ENCODE peak calls at places on chromosomes 16 and 17, in nine cellular contexts. R, T, F, W, J, P, A, O and B are unnamed samples. For H3K4me1, the result is how much of the 10 kb centered on the place peaks cover.

GRCh38 chr16:54939537-54940278 is 9.0 kb downstream of the IRX5 start:
- DNase-seq in R (peak), O (no peak), P (no peak), J (no peak), F (no peak), A (no peak), W (no peak), T (no peak), B (no peak)

GRCh38 chr17:57914274-57915147 is 40.7 kb downstream of the CUEDC1 start:
- DNase-seq in F (no peak), W (no peak), A (no peak), T (no peak), P (no peak), O (no peak), R (no peak), J (no peak), B (no peak)

GRCh38 chr16:67029249-67030096 is 524 bp downstream of the CBFB start:
- DNase-seq in T (peak), O (peak), P (no peak), F (peak), R (peak), J (peak), W (peak), A (peak), B (peak)

GRCh38 chr16:6684076-6684673 is 648.5 kb upstream of the RBFOX1 start:
- DNase-seq in R (peak), W (peak), P (no peak), J (no peak), T (no peak), F (no peak), O (peak), A (no peak), B (no peak)

GRCh38 chr16:57167951-57168350 is 17.9 kb downstream of the PSME3IP1 start:
- DNase-seq in T (no peak), A (no peak), R (peak), O (no peak), P (no peak), J (no peak), W (peak), F (no peak), B (peak)

GRCh38 chr16:81497690-81498089 is 53.1 kb downstream of the CMIP start:
- DNase-seq in R (no peak), T (no peak), J (peak), O (no peak), A (no peak), F (no peak), W (no peak), P (no peak), B (peak)

GRCh38 chr16:31333686-31334649 is 21.0 kb upstream of the ITGAX start:
- DNase-seq in O (no peak), A (no peak), R (peak), W (peak), P (no peak), J (no peak), F (no peak), T (no peak), B (peak)

GRCh38 chr17:81509687-81510523 is 2.7 kb downstream of the ACTG1 start:
- DNase-seq in W (peak), R (no peak), F (no peak), A (no peak), J (no peak), P (no peak), O (no peak), T (no peak), B (peak)

GRCh38 chr17:72376486-72377345 is 255.9 kb downstream of the SOX9 start:
- DNase-seq in A (no peak), J (no peak), P (no peak), T (no peak), R (no peak), F (no peak), W (no peak), O (no peak), B (no peak)

GRCh38 chr16:16150878-16151152 is 72.5 kb downstream of the ABCC6 start:
- DNase-seq in F (no peak), W (no peak), R (no peak), P (no peak), O (no peak), J (no peak), T (no peak), A (no peak), B (no peak)

GRCh38 chr17:82808921-82809905 is 30.6 kb downstream of the ZNF750 start:
- DNase-seq in W (peak), O (no peak), T (no peak), R (no peak), F (no peak), P (no peak), J (peak), A (no peak), B (no peak)

GRCh38 chr17:48439875-48440505 is 10.0 kb upstream of the SKAP1 start:
- DNase-seq in R (no peak), P (no peak), W (peak), T (no peak), A (peak), O (no peak), J (no peak), F (no peak), B (peak)

GRCh38 chr16:1546430-1546829 is 13.0 kb downstream of the TMEM204 start:
- DNase-seq in O (no peak), F (no peak), R (no peak), W (no peak), T (no peak), A (no peak), P (no peak), J (no peak), B (no peak)

GRCh38 chr17:948284-948852 is 31.2 kb downstream of the NXN start:
- DNase-seq in T (no peak), R (peak), J (peak), O (no peak), W (no peak), A (no peak), P (no peak), F (no peak), B (no peak)

GRCh38 chr16:65116216-65116615 is 5.6 kb downstream of the CDH11 start:
- DNase-seq in O (no peak), W (no peak), P (no peak), T (no peak), J (no peak), A (no peak), R (no peak), F (no peak), B (no peak)

GRCh38 chr17:29177871-29178749 is 2.1 kb downstream of the MYO18A start:
- DNase-seq in T (no peak), A (no peak), W (no peak), O (peak), F (no peak), J (no peak), P (no peak), R (no peak), B (no peak)
- H3K4me3 ChIP-seq in T (peak), A (no peak), W (no peak), O (no peak), F (peak), J (peak), P (peak), R (peak), B (no peak)

GRCh38 chr17:38910325-38910724 is 15.1 kb upstream of the LASP1NB start:
- DNase-seq in R (no peak), T (no peak), P (no peak), W (no peak), J (peak), O (no peak), A (no peak), F (no peak), B (no peak)

GRCh38 chr17:38911081-38911730 is 14.2 kb upstream of the LASP1NB start:
- DNase-seq in F (no peak), A (no peak), T (no peak), J (peak), W (no peak), P (no peak), O (no peak), R (no peak), B (no peak)

GRCh38 chr17:38906429-38907172 is 18.8 kb upstream of the LASP1NB start:
- DNase-seq in J (peak), T (peak), W (no peak), P (no peak), R (no peak), A (no peak), O (no peak), F (no peak), B (no peak)

GRCh38 chr17:38907930-38908675 is 17.3 kb upstream of the LASP1NB start:
- DNase-seq in T (peak), A (no peak), O (no peak), F (no peak), W (no peak), J (peak), P (no peak), R (no peak), B (no peak)

DNA sequence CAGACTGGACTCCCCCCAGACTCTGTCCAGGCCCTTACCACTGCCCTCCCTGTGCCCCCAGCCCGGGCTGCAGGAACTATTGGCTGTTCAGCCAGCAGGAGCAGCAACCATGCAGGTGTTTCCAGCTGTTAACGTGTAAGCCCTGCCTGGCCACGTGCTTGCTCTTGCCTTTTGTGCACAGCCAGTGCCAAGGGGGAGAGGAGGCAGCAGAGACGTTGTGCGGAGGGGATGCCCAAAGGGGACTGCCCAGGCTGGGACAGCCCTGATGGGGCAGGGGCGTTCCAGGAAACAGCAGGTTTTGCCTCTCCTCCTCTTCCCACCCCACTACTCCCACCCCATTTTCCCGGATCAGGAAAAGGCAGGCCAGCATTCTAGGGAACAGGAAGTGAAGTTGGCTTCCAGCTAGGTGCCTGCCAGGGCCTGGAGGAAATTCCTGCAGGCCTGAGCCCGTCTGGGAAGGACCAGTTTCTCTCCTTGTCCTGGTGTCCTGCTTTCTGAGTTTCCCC is 16.7 kb upstream of the LASP1NB start:
- DNase-seq in J (peak), F (no peak), R (no peak), W (no peak), P (no peak), O (no peak), A (no peak), T (no peak), B (no peak)
- H3K4me1 ChIP-seq in J (under half), F (half or more), R (under half), W (under half), P (half or more), O (half or more), A (under half), T (half or more), B (under half)

GRCh38 chr16:88334517-88335149 is 48.1 kb upstream of the ZNF469 start:
- DNase-seq in J (no peak), P (no peak), W (no peak), T (no peak), R (no peak), O (no peak), A (no peak), F (no peak), B (no peak)

GRCh38 chr16:88330971-88331890 is 51.5 kb upstream of the ZNF469 start:
- DNase-seq in O (no peak), F (no peak), P (no peak), W (no peak), A (no peak), R (no peak), J (no peak), T (no peak), B (no peak)

GRCh38 chr16:88335150-88335685 is 47.5 kb upstream of the ZNF469 start:
- DNase-seq in W (no peak), O (no peak), T (no peak), A (no peak), F (no peak), P (no peak), J (no peak), R (no peak), B (no peak)

GRCh38 chr16:88331989-88332920 is 50.5 kb upstream of the ZNF469 start:
- DNase-seq in O (peak), P (peak), J (peak), A (no peak), W (no peak), R (no peak), F (no peak), T (no peak), B (no peak)

DNA sequence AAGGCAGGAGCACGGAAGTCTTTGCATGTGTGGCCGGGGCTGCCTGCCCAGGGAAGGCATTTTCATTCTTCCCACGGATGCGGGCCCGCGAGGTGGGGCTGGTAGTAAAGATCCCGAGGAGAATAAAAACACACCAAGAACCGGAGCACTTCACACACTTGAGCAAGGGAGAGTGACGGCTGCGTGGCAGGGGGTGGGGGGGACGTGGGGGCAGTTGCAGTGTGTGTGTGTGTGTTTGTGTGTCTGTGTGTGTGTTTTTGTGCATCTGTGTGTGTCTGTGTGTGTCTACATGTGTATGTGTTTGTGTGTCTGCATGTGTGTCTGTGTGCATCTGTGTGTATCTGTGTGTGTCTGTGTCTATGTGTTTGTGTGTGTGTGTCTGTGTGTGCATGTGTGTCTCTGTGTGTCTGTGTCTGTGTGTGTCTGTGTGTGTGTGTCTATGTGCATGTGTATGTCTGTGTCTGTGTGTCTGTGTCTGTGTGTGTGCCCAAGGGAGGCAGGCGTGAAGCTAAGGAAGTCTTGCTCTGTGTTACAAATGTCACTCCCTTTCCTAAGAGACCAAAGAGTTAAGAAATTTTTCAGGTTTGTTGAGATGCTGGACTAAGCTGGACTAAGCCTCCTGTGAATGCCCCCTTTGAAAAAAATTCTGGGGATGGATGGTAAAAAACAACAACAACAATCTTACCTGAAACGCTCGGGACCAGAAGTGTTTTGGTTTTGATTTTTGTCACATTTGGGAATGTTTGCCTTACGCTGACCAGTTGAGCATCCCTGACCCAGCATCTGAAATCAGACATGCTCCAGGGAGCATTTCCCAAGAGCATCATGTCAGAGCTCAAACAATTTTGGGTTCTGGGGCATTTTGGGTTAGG is 48.9 kb upstream of the ZNF469 start:
- DNase-seq in R (no peak), A (no peak), J (no peak), O (no peak), P (no peak), T (no peak), F (no peak), W (no peak), B (no peak)
- H3K4me3 ChIP-seq in R (no peak), A (no peak), J (no peak), O (no peak), P (no peak), T (no peak), F (no peak), W (no peak), B (no peak)

DNA sequence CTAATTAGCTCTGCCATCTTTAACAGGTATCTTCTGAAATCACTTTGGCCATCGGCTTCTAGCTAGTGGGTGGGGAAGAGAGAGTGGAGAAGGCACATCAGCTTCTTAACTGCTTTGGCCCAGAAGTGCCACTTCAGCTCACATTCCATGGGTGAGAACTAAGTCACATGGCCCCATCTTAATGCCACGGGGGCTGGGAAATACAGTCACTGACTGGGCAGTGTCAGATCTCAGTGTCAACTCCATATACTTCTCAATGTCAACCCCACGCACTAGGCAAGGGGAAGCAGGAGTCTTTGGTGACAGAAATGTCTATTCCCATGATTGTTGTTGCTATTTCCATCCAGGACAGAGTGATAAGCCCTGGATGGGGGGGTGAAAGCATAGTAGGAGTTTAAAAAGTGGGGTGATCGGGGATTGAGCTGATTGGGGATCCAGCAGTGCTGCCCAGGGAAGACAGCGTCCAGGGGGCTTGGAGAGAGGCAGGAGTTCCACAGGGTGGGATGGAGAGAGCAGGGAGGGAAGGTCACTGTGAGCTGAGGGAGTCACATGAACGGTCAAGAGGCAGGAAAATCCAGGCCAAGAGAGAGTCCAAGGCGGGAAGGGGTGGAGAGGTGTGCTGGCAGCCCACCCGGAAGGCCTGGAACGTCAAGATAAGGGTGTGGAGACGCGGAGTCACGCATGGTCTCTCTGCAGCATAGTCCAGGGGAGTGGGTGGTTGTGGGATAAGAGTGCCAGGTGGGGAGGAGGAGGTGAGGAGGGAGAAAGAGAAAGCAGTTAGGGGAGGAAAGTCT is 29.2 kb downstream of the CCR7 start:
- DNase-seq in A (no peak), T (no peak), W (peak), O (no peak), J (peak), F (peak), R (no peak), P (no peak), B (no peak)
- H3K4me1 ChIP-seq in A (half or more), T (half or more), W (under half), O (half or more), J (under half), F (half or more), R (under half), P (under half), B (half or more)

GRCh38 chr17:27326585-27326984 is 32.7 kb downstream of the WSB1 start:
- DNase-seq in O (no peak), W (no peak), R (no peak), J (no peak), F (no peak), P (no peak), T (no peak), A (no peak), B (no peak)
- H3K4me3 ChIP-seq in O (no peak), W (no peak), R (no peak), J (no peak), F (no peak), P (no peak), T (no peak), A (no peak), B (no peak)

DNA sequence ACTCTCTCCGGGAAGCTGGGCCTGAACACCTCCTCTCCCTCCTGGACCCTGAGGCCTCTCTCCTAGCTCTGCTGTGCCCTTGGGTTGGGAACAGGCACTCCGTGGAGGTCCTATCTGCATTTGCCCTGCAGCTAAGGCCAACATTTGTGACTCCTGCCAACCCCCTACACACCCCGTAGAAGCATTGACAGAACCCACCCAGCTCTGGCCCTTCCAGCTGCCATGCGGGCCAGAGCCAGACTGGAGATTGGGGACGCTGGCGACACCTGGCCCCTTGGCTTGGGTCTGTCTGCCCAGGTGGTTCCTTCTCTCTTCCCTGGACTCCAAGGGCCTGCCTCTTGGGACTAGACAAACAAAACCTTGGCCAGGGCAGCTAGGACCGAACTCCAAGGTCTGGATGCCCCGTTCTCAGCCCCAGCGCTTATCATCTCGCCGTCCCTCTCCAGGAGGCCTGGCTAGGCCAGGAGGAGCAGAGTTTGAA is 644 bp upstream of the RHBDF2 start:
- DNase-seq in O (no peak), A (no peak), T (no peak), P (no peak), F (no peak), R (no peak), W (no peak), J (no peak), B (no peak)
- H3K4me1 ChIP-seq in O (half or more), A (half or more), T (half or more), P (under half), F (half or more), R (under half), W (under half), J (under half), B (under half)

GRCh38 chr16:75196826-75197225 is 10.1 kb downstream of the CTRB2 start:
- DNase-seq in O (no peak), J (no peak), F (no peak), A (no peak), R (no peak), T (no peak), P (no peak), W (no peak), B (no peak)

GRCh38 chr16:75195811-75196790 is 10.9 kb downstream of the CTRB2 start:
- DNase-seq in W (no peak), O (no peak), F (no peak), R (no peak), A (no peak), J (no peak), T (no peak), P (no peak), B (no peak)

GRCh38 chr16:75198135-75198600 is 8.8 kb downstream of the CTRB2 start:
- DNase-seq in J (no peak), T (no peak), W (no peak), R (no peak), F (no peak), O (no peak), A (no peak), P (no peak), B (no peak)

GRCh38 chr16:75193730-75194444 is 13.1 kb downstream of the CTRB2 start:
- DNase-seq in R (no peak), P (no peak), F (no peak), T (no peak), J (no peak), W (no peak), A (no peak), O (no peak), B (no peak)

GRCh38 chr16:75197522-75198134 is 9.3 kb downstream of the CTRB2 start:
- DNase-seq in P (no peak), J (no peak), A (no peak), T (no peak), F (no peak), R (no peak), W (no peak), O (no peak), B (no peak)
- H3K4me3 ChIP-seq in P (no peak), J (no peak), A (no peak), T (peak), F (no peak), R (no peak), W (no peak), O (no peak), B (no peak)